ENCODE peak calls at places on chromosomes 5 and 9, in nine cellular contexts. D is WERI-Rb-1, I is MM.1S, S is fibroblast of pulmonary artery, Q is RWPE1, O is HepG2, R is lower lobe of right lung, H is PC-3, T is choroid plexus epithelial cell. Y is an unnamed sample.
A peak's percentile ranks its signal among the peaks of the same experiment; 100 is the strongest.

GRCh38 chr5:158511454-158511853 is 588.3 kb downstream of the EBF1 start:
- DNase-seq in D (no peak), I (no peak), S (no peak), Q (no peak), O (no peak), R (no peak), H (no peak), T (no peak), Y (peak; percentile 24)

GRCh38 chr5:141430332-141431113 is at the start of gene PCDHGA12:
- DNase-seq in D (no peak), I (peak; percentile 86), S (peak; percentile 98), Q (peak; percentile 60), O (peak; percentile 24), R (no peak), H (no peak), T (peak; percentile 85), Y (peak; percentile 85)

GRCh38 chr5:135238622-135239460 is 160.2 kb downstream of the MACROH2A1 start:
- DNase-seq in D (peak; percentile 4), I (no peak), S (no peak), Q (no peak), O (no peak), R (no peak), H (no peak), T (no peak), Y (no peak)

GRCh38 chr5:172177232-172177631 is 10.8 kb downstream of the STK10 start:
- DNase-seq in D (no peak), I (no peak), S (no peak), Q (no peak), O (no peak), R (no peak), H (no peak), T (no peak), Y (no peak)

GRCh38 chr5:122311888-122312669 is at the start of gene SNCAIP:
- DNase-seq in D (peak; percentile 42), I (peak; percentile 65), S (peak; percentile 36), Q (peak; percentile 43), O (no peak), R (peak; percentile 59), H (peak; percentile 5), T (peak; percentile 42), Y (peak; percentile 38)

GRCh38 chr9:134150557-134151214 is 13.7 kb downstream of the RNU6ATAC start:
- DNase-seq in D (no peak), I (no peak), S (no peak), Q (no peak), O (no peak), R (no peak), H (no peak), T (peak; percentile 76), Y (no peak)

GRCh38 chr5:111385970-111386831 is 126.1 kb downstream of the STARD4 start:
- DNase-seq in D (peak; percentile 60), I (no peak), S (no peak), Q (no peak), O (no peak), R (no peak), H (no peak), T (no peak), Y (no peak)

GRCh38 chr5:73764586-73764985 is 138.6 kb downstream of the ARHGEF28 start:
- DNase-seq in D (no peak), I (no peak), S (peak; percentile 54), Q (peak; percentile 76), O (peak; percentile 78), R (no peak), H (peak; percentile 88), T (peak; percentile 75), Y (no peak)

GRCh38 chr5:81428866-81429265 is 34.9 kb upstream of the ACOT12 start:
- DNase-seq in D (no peak), I (no peak), S (peak; percentile 9), Q (no peak), O (no peak), R (no peak), H (peak; percentile 53), T (peak; percentile 39), Y (no peak)

GRCh38 chr9:35726876-35727438 is 5.0 kb downstream of the TLN1 start:
- DNase-seq in D (no peak), I (no peak), S (peak; percentile 60), Q (no peak), O (peak; percentile 35), R (peak; percentile 68), H (peak; percentile 21), T (peak; percentile 62), Y (no peak)

GRCh38 chr5:60340965-60341471 is 358.9 kb downstream of the DEPDC1B start:
- DNase-seq in D (no peak), I (no peak), S (no peak), Q (no peak), O (no peak), R (no peak), H (no peak), T (no peak), Y (peak; percentile 31)

GRCh38 chr9:35029241-35029640 is 39.7 kb downstream of the DNAJB5 start:
- DNase-seq in D (no peak), I (no peak), S (no peak), Q (no peak), O (no peak), R (no peak), H (no peak), T (no peak), Y (no peak)

GRCh38 chr9:91195372-91196012 is 166.2 kb downstream of the AUH start:
- DNase-seq in D (no peak), I (no peak), S (no peak), Q (no peak), O (peak; percentile 28), R (no peak), H (no peak), T (no peak), Y (no peak)

GRCh38 chr9:91192379-91192775 is 169.3 kb downstream of the AUH start:
- DNase-seq in D (peak; percentile 48), I (peak; percentile 99), S (no peak), Q (no peak), O (peak; percentile 30), R (no peak), H (no peak), T (peak; percentile 65), Y (no peak)

GRCh38 chr9:91191443-91192378 is 170.0 kb downstream of the AUH start:
- DNase-seq in D (peak; percentile 57), I (peak; percentile 89), S (no peak), Q (no peak), O (no peak), R (no peak), H (no peak), T (no peak), Y (no peak)

GRCh38 chr9:91192785-91193657 is 168.7 kb downstream of the AUH start:
- DNase-seq in D (peak; percentile 69), I (peak; percentile 86), S (peak; percentile 99), Q (peak; percentile 98), O (peak; percentile 95), R (peak; percentile 74), H (peak; percentile 94), T (peak; percentile 99), Y (no peak)

GRCh38 chr9:91193658-91194391 is 167.9 kb downstream of the AUH start:
- DNase-seq in D (peak; percentile 52), I (peak; percentile 96), S (peak; percentile 95), Q (peak; percentile 63), O (peak; percentile 93), R (peak; percentile 93), H (peak; percentile 71), T (peak; percentile 99), Y (peak; percentile 72)
- TF ChIP-seq CTCF in D (no peak), I (no peak), S (no peak), Q (no peak), O (peak; percentile 42), R (no peak), H (no peak), T (peak; percentile 2), Y (no peak)

GRCh38 chr9:22452415-22453010 is 5.9 kb downstream of the DMRTA1 start:
- DNase-seq in D (peak; percentile 34), I (peak; percentile 56), S (peak; percentile 61), Q (no peak), O (peak; percentile 17), R (peak; percentile 51), H (peak; percentile 67), T (peak; percentile 65), Y (no peak)

GRCh38 chr9:22446589-22446949 is at the start of gene DMRTA1:
- DNase-seq in D (peak; percentile 59), I (peak; percentile 77), S (peak; percentile 59), Q (peak; percentile 93), O (no peak), R (peak; percentile 83), H (peak; percentile 82), T (peak; percentile 81), Y (peak; percentile 13)

GRCh38 chr9:22446950-22447606 is 454 bp downstream of the DMRTA1 start:
- DNase-seq in D (peak; percentile 62), I (peak; percentile 78), S (peak; percentile 33), Q (peak; percentile 44), O (no peak), R (peak; percentile 79), H (peak; percentile 72), T (peak; percentile 47), Y (peak; percentile 15)

DNA sequence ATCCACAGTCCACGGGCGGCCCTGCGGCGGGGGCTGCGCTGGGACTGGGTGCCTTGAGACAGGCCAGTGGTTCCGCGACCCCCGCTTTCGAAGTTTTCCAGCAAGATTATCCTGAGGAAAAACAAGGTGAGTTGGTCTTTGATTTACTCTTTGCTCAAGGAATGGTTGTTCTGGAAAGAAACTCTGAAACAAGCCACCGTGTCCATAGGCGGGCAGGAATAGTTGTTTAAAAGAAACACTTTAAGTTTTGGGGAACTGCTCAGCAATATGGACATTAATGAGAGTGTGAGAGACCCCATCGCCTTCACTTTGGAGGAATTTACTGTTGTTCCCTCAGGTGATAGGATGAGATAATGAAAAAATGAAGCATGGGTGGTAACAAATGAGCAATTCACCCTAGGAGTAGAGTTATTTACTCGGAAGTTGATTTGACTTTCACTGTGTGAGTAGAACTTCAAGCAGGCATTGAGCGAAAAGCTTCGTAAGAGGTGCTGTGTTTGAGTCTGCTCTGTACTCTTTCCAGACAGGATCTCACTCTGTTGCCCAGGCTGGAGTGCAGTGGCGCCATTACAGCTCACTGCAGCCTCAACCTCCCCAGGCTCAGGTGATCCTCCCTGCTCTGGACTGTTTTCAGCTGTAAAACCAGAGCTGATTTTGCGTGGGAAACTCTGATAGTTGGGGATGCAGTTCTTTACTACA is 1.1 kb downstream of the DMRTA1 start:
- DNase-seq in D (no peak), I (peak; percentile 25), S (no peak), Q (no peak), O (no peak), R (no peak), H (peak; percentile 28), T (peak; percentile 13), Y (no peak)
- TF ChIP-seq CTCF in D (no peak), I (no peak), S (no peak), Q (no peak), O (no peak), R (peak; percentile 1), H (peak; percentile 13), T (no peak), Y (no peak)

GRCh38 chr9:81685763-81686613 is 3.4 kb downstream of the TLE1 start:
- DNase-seq in D (no peak), I (no peak), S (peak; percentile 57), Q (no peak), O (peak; percentile 46), R (no peak), H (peak; percentile 80), T (peak; percentile 84), Y (no peak)
- TF ChIP-seq CTCF in D (no peak), I (no peak), S (peak; percentile 23), Q (no peak), O (no peak), R (no peak), H (no peak), T (peak; percentile 54), Y (no peak)

DNA sequence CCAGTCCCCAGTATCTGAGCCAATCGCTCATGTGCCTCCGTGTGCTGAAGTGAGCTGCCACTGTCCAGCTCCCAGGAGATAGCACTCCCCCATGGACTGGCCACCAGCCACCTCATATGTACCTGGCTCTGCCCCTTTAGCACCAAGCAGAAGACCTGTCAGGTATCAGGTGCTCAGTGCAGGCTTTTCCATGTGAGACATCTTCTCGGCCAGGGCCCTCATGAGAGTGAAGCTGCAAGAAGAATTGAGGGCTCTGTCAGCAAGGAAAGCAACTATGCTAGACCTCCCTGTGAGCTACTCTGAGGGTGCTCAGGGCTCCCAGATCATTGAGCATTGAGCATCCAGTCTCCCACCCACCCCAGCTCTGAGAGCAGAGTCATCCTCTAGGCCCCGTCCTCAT is 264.2 kb upstream of the ADAMTS16 start:
- DNase-seq in D (no peak), I (no peak), S (no peak), Q (no peak), O (no peak), R (no peak), H (no peak), T (no peak), Y (no peak)
- TF ChIP-seq CTCF in D (no peak), I (no peak), S (no peak), Q (no peak), O (no peak), R (no peak), H (no peak), T (no peak), Y (no peak)

Y was measured in GM10248.